ENCODE peak calls at places on chromosome 19, in seven cellular contexts. F is BJ, R is amniotic stem cell, P is T-cell, I is mammary epithelial cell, S is MCF 10A, G is adrenal gland. X is an unnamed sample.

GRCh38 chr19:32404939-32405430 is 585 bp upstream of the DPY19L3 start:
- DNase-seq in F (no peak), R (no peak), P (no peak), I (no peak), S (peak), G (peak), X (peak)

GRCh38 chr19:39401549-39402416 is 4.9 kb upstream of the ZFP36 start:
- DNase-seq in F (no peak), R (no peak), P (peak), I (peak), S (peak), G (peak), X (peak)

GRCh38 chr19:33277434-33277833 is 24.9 kb downstream of the CEBPA start:
- DNase-seq in F (no peak), R (no peak), P (no peak), I (no peak), S (no peak), G (no peak), X (no peak)

GRCh38 chr19:17415107-17415506 is 4.7 kb upstream of the MVB12A start:
- DNase-seq in F (no peak), R (no peak), P (no peak), I (no peak), S (no peak), G (no peak), X (no peak)

GRCh38 chr19:23365222-23365621 is 30.0 kb downstream of the ZNF91 start:
- DNase-seq in F (no peak), R (no peak), P (no peak), I (peak), S (no peak), G (no peak), X (no peak)

GRCh38 chr19:50328257-50329145 is 676 bp downstream of the KCNC3 start:
- DNase-seq in F (no peak), R (no peak), P (no peak), I (no peak), S (no peak), G (no peak), X (no peak)

GRCh38 chr19:28019371-28019770 is 1193.6 kb downstream of the UQCRFS1 start:
- DNase-seq in F (no peak), R (no peak), P (no peak), I (no peak), S (no peak), G (no peak), X (no peak)

GRCh38 chr19:54107876-54108490 is 5.3 kb downstream of the NDUFA3 start:
- DNase-seq in F (no peak), R (no peak), P (no peak), I (no peak), S (no peak), G (peak), X (no peak)

GRCh38 chr19:4557971-4558941 is 1.2 kb downstream of the SEMA6B start:
- DNase-seq in F (no peak), R (no peak), P (peak), I (no peak), S (peak), G (no peak), X (peak)

GRCh38 chr19:33348301-33349010 is 25.1 kb upstream of the CEBPG start:
- DNase-seq in F (no peak), R (no peak), P (no peak), I (peak), S (no peak), G (peak), X (no peak)

GRCh38 chr19:58578430-58578925 is 5.3 kb upstream of the MZF1 start:
- DNase-seq in F (no peak), R (no peak), P (no peak), I (no peak), S (no peak), G (no peak), X (no peak)

GRCh38 chr19:18605546-18606280 is 886 bp downstream of the CRLF1 start:
- DNase-seq in F (no peak), R (no peak), P (no peak), I (no peak), S (no peak), G (no peak), X (no peak)

GRCh38 chr19:46350758-46351159 is 3.9 kb downstream of the PPP5C start:
- DNase-seq in F (no peak), R (no peak), P (peak), I (no peak), S (no peak), G (peak), X (no peak)

GRCh38 chr19:7871530-7872305 is 2.5 kb downstream of the PRR36 start:
- DNase-seq in F (peak), R (peak), P (peak), I (peak), S (peak), G (peak), X (peak)

GRCh38 chr19:56142087-56142787 is 1.1 kb downstream of the ZNF444 start:
- DNase-seq in F (no peak), R (no peak), P (no peak), I (peak), S (no peak), G (no peak), X (no peak)

GRCh38 chr19:12946092-12946845 is 607 bp downstream of the RAD23A start:
- DNase-seq in F (no peak), R (peak), P (peak), I (peak), S (peak), G (peak), X (peak)

GRCh38 chr19:51687791-51688664 is 5.1 kb upstream of the SPACA6 start:
- DNase-seq in F (no peak), R (peak), P (no peak), I (peak), S (peak), G (peak), X (peak)

GRCh38 chr19:18435848-18436631 is 1.9 kb downstream of the ISYNA1 start:
- DNase-seq in F (no peak), R (no peak), P (no peak), I (no peak), S (no peak), G (no peak), X (no peak)

GRCh38 chr19:46471116-46471733 is at the start of gene PNMA8A:
- DNase-seq in F (no peak), R (no peak), P (no peak), I (no peak), S (peak), G (peak), X (peak)